ENCODE peak calls at places on chromosomes 5 and 9, in nine cellular contexts. One of them, this sample, is unnamed.

GRCh38 chr5:96434201-96434645 is 1.2 kb upstream of the PCSK1 start:
- DNase-seq in neural crest cell: peak
- DNase-seq in fibroblast of lung: peak
- DNase-seq in stimulated activated CD4-positive, alpha-beta T cell treated with anti-CD3 and anti-CD28 coated beads, Interleukin-4, amount 100 ng/mL, for 24 hours: peak
- DNase-seq in natural killer cell: no peak
- DNase-seq in GM23248: peak
- DNase-seq in left ventricle myocardium inferior: peak
- DNase-seq in GM23338: peak
- DNase-seq in MCF 10A: peak
- DNase-seq in this sample: peak

GRCh38 chr5:143550985-143551630 is 147.6 kb upstream of the NR3C1 start:
- DNase-seq in fibroblast of lung: peak
- DNase-seq in stimulated activated CD4-positive, alpha-beta T cell treated with anti-CD3 and anti-CD28 coated beads, Interleukin-4, amount 100 ng/mL, for 24 hours: no peak
- DNase-seq in GM23248: peak
- DNase-seq in left ventricle myocardium inferior: no peak
- DNase-seq in neural crest cell: no peak
- DNase-seq in MCF 10A: no peak
- DNase-seq in natural killer cell: no peak
- DNase-seq in GM23338: no peak
- DNase-seq in this sample: no peak

GRCh38 chr5:99122976-99123375 is 194.2 kb upstream of the CHD1 start:
- DNase-seq in natural killer cell: no peak
- DNase-seq in stimulated activated CD4-positive, alpha-beta T cell treated with anti-CD3 and anti-CD28 coated beads, Interleukin-4, amount 100 ng/mL, for 24 hours: no peak
- DNase-seq in GM23338: no peak
- DNase-seq in MCF 10A: no peak
- DNase-seq in neural crest cell: no peak
- DNase-seq in fibroblast of lung: peak
- DNase-seq in GM23248: peak
- DNase-seq in left ventricle myocardium inferior: no peak
- DNase-seq in this sample: no peak

GRCh38 chr5:62134811-62135210 is 171.2 kb upstream of the KIF2A start:
- DNase-seq in natural killer cell: no peak
- DNase-seq in GM23248: peak
- DNase-seq in stimulated activated CD4-positive, alpha-beta T cell treated with anti-CD3 and anti-CD28 coated beads, Interleukin-4, amount 100 ng/mL, for 24 hours: no peak
- DNase-seq in neural crest cell: no peak
- DNase-seq in fibroblast of lung: no peak
- DNase-seq in left ventricle myocardium inferior: no peak
- DNase-seq in MCF 10A: peak
- DNase-seq in GM23338: no peak
- DNase-seq in this sample: no peak

GRCh38 chr5:140106101-140106500 is 7.8 kb upstream of the PURA start:
- DNase-seq in natural killer cell: no peak
- DNase-seq in MCF 10A: no peak
- DNase-seq in left ventricle myocardium inferior: no peak
- DNase-seq in neural crest cell: no peak
- DNase-seq in stimulated activated CD4-positive, alpha-beta T cell treated with anti-CD3 and anti-CD28 coated beads, Interleukin-4, amount 100 ng/mL, for 24 hours: no peak
- DNase-seq in GM23248: peak
- DNase-seq in GM23338: no peak
- DNase-seq in fibroblast of lung: no peak
- DNase-seq in this sample: no peak

GRCh38 chr9:99197124-99197630 is 24.6 kb downstream of the ALG2 start:
- DNase-seq in fibroblast of lung: no peak
- DNase-seq in GM23338: no peak
- DNase-seq in neural crest cell: no peak
- DNase-seq in GM23248: no peak
- DNase-seq in MCF 10A: no peak
- DNase-seq in natural killer cell: no peak
- DNase-seq in stimulated activated CD4-positive, alpha-beta T cell treated with anti-CD3 and anti-CD28 coated beads, Interleukin-4, amount 100 ng/mL, for 24 hours: no peak
- DNase-seq in left ventricle myocardium inferior: no peak
- DNase-seq in this sample: no peak

GRCh38 chr5:169196059-169196458 is 104.9 kb downstream of the SLIT3 start:
- DNase-seq in GM23338: no peak
- DNase-seq in natural killer cell: no peak
- DNase-seq in stimulated activated CD4-positive, alpha-beta T cell treated with anti-CD3 and anti-CD28 coated beads, Interleukin-4, amount 100 ng/mL, for 24 hours: no peak
- DNase-seq in GM23248: no peak
- DNase-seq in fibroblast of lung: peak
- DNase-seq in left ventricle myocardium inferior: no peak
- DNase-seq in MCF 10A: no peak
- DNase-seq in neural crest cell: no peak
- DNase-seq in this sample: no peak

GRCh38 chr5:149267241-149267973 is 4.3 kb upstream of the AFAP1L1 start:
- DNase-seq in MCF 10A: no peak
- DNase-seq in GM23338: no peak
- DNase-seq in left ventricle myocardium inferior: no peak
- DNase-seq in natural killer cell: no peak
- DNase-seq in GM23248: peak
- DNase-seq in neural crest cell: peak
- DNase-seq in fibroblast of lung: peak
- DNase-seq in stimulated activated CD4-positive, alpha-beta T cell treated with anti-CD3 and anti-CD28 coated beads, Interleukin-4, amount 100 ng/mL, for 24 hours: no peak
- DNase-seq in this sample: no peak

GRCh38 chr5:36200513-36200912 is 41.2 kb downstream of the NADK2 start:
- DNase-seq in neural crest cell: no peak
- DNase-seq in GM23338: no peak
- DNase-seq in stimulated activated CD4-positive, alpha-beta T cell treated with anti-CD3 and anti-CD28 coated beads, Interleukin-4, amount 100 ng/mL, for 24 hours: no peak
- DNase-seq in MCF 10A: peak
- DNase-seq in fibroblast of lung: peak
- DNase-seq in left ventricle myocardium inferior: no peak
- DNase-seq in natural killer cell: no peak
- DNase-seq in GM23248: peak
- DNase-seq in this sample: no peak

GRCh38 chr5:174204914-174205313 is 159.4 kb downstream of the NSG2 start:
- DNase-seq in neural crest cell: no peak
- DNase-seq in MCF 10A: no peak
- DNase-seq in GM23338: peak
- DNase-seq in GM23248: no peak
- DNase-seq in stimulated activated CD4-positive, alpha-beta T cell treated with anti-CD3 and anti-CD28 coated beads, Interleukin-4, amount 100 ng/mL, for 24 hours: no peak
- DNase-seq in natural killer cell: no peak
- DNase-seq in left ventricle myocardium inferior: no peak
- DNase-seq in fibroblast of lung: peak
- DNase-seq in this sample: no peak

GRCh38 chr5:16539169-16539666 is 73.6 kb upstream of the ZNF622 start:
- DNase-seq in GM23248: peak
- DNase-seq in fibroblast of lung: peak
- DNase-seq in stimulated activated CD4-positive, alpha-beta T cell treated with anti-CD3 and anti-CD28 coated beads, Interleukin-4, amount 100 ng/mL, for 24 hours: no peak
- DNase-seq in MCF 10A: peak
- DNase-seq in left ventricle myocardium inferior: peak
- DNase-seq in GM23338: no peak
- DNase-seq in natural killer cell: no peak
- DNase-seq in neural crest cell: no peak
- DNase-seq in this sample: peak

This sample was measured in right lobe of liver.